ENCODE peak calls at places on chromosome 15, in five cellular contexts. J, W, Y, S and F are unnamed samples.

GRCh38 chr15:86773766-86774165 is 694.1 kb downstream of the AGBL1 start:
- DNase-seq in W (no peak), Y (no peak), J (no peak), S (no peak), F (no peak)

GRCh38 chr15:25238716-25239470 is 199.9 kb downstream of the UBE3A start:
- DNase-seq in Y (no peak), J (no peak), W (no peak), S (no peak), F (no peak)

GRCh38 chr15:81030368-81030739 is 29.6 kb downstream of the TLNRD1 start:
- DNase-seq in Y (no peak), W (no peak), S (no peak), J (no peak), F (no peak)

GRCh38 chr15:80876034-80876433 is 96.9 kb downstream of the CEMIP start:
- DNase-seq in J (no peak), W (no peak), Y (no peak), S (no peak), F (no peak)

GRCh38 chr15:59170295-59170881 is 36.3 kb upstream of the LDHAL6B start:
- DNase-seq in W (peak; percentile 55), S (no peak), J (no peak), Y (no peak), F (peak; percentile 46)

GRCh38 chr15:59172289-59172901 is 34.2 kb upstream of the LDHAL6B start:
- DNase-seq in W (no peak), J (no peak), Y (no peak), S (no peak), F (no peak)

GRCh38 chr15:70179309-70179892 is 81.7 kb upstream of the TLE3 start:
- DNase-seq in Y (no peak), S (no peak), W (no peak), J (no peak), F (no peak)

GRCh38 chr15:61827131-61827530 is 233.1 kb downstream of the VPS13C start:
- DNase-seq in Y (no peak), J (no peak), S (no peak), W (no peak), F (no peak)

GRCh38 chr15:88913017-88913849 is at the start of gene MFGE8:
- DNase-seq in Y (peak; percentile 71), S (peak; percentile 72), W (peak; percentile 90), J (peak; percentile 85), F (peak; percentile 73)

GRCh38 chr15:62977952-62978811 is 64.4 kb upstream of the TPM1 start:
- DNase-seq in W (no peak), J (no peak), Y (no peak), S (peak; percentile 44), F (peak; percentile 60)

GRCh38 chr15:51661072-51661471 is 20.2 kb upstream of the SCG3 start:
- DNase-seq in J (no peak), S (no peak), Y (no peak), W (no peak), F (no peak)

GRCh38 chr15:59997070-59997701 is 6.9 kb upstream of the FOXB1 start:
- DNase-seq in W (peak; percentile 41), Y (peak; percentile 82), J (peak; percentile 95), S (no peak), F (no peak)

GRCh38 chr15:66233487-66234415 is 19.8 kb downstream of the MEGF11 start:
- DNase-seq in W (peak; percentile 61), S (no peak), J (no peak), Y (no peak), F (peak; percentile 12)

GRCh38 chr15:29813009-29813408 is 9.3 kb downstream of the TJP1 start:
- DNase-seq in J (no peak), Y (no peak), S (peak; percentile 30), W (no peak), F (no peak)

GRCh38 chr15:53978248-53978906 is at the start of gene UNC13C:
- DNase-seq in J (peak; percentile 47), Y (peak; percentile 46), S (no peak), W (peak; percentile 73), F (no peak)

GRCh38 chr15:38084289-38084688 is 149.8 kb downstream of the TMCO5A start:
- DNase-seq in J (no peak), S (peak; percentile 48), W (no peak), Y (no peak), F (peak; percentile 30)

GRCh38 chr15:93036922-93037321 is 52.1 kb downstream of the RGMA start:
- DNase-seq in J (no peak), W (no peak), Y (no peak), S (no peak), F (no peak)

GRCh38 chr15:100133001-100133400 is 208.8 kb downstream of the ADAMTS17 start:
- DNase-seq in Y (no peak), S (no peak), J (no peak), W (peak; percentile 28), F (no peak)

GRCh38 chr15:27582741-27583400 is 516.2 kb downstream of the OCA2 start:
- DNase-seq in S (peak; percentile 20), J (no peak), Y (no peak), W (no peak), F (no peak)

GRCh38 chr15:37125143-37125542 is 24.8 kb upstream of the MEIS2 start:
- DNase-seq in S (peak; percentile 66), J (no peak), W (no peak), Y (no peak), F (peak; percentile 68)

GRCh38 chr15:60548101-60548500 is 69.2 kb upstream of the ICE2 start:
- DNase-seq in S (no peak), Y (no peak), J (no peak), W (no peak), F (no peak)

GRCh38 chr15:70180186-70180875 is 82.6 kb upstream of the TLE3 start:
- DNase-seq in W (no peak), Y (no peak), J (no peak), S (no peak), F (no peak)

GRCh38 chr15:63015618-63016017 is 26.9 kb upstream of the TPM1 start:
- DNase-seq in Y (no peak), J (no peak), W (no peak), S (peak; percentile 80), F (peak; percentile 76)

GRCh38 chr15:64596701-64597468 is 136.5 kb downstream of the ZNF609 start:
- DNase-seq in S (peak; percentile 45), J (peak; percentile 53), W (peak; percentile 94), Y (no peak), F (peak; percentile 74)

GRCh38 chr15:68431037-68431791 is 749 bp downstream of the ITGA11 start:
- DNase-seq in J (peak; percentile 31), S (no peak), W (peak; percentile 21), Y (no peak), F (no peak)

GRCh38 chr15:97235285-97235985 is 725.1 kb upstream of the ARRDC4 start:
- DNase-seq in W (peak; percentile 63), J (peak; percentile 66), Y (no peak), S (peak; percentile 39), F (peak; percentile 64)

GRCh38 chr15:50262533-50262932 is 3.0 kb downstream of the HDC start:
- DNase-seq in J (no peak), Y (no peak), S (no peak), W (no peak), F (no peak)

GRCh38 chr15:40252438-40253178 is 13.7 kb downstream of the PAK6 start:
- DNase-seq in S (no peak), Y (no peak), W (no peak), J (peak; percentile 39), F (no peak)

DNA sequence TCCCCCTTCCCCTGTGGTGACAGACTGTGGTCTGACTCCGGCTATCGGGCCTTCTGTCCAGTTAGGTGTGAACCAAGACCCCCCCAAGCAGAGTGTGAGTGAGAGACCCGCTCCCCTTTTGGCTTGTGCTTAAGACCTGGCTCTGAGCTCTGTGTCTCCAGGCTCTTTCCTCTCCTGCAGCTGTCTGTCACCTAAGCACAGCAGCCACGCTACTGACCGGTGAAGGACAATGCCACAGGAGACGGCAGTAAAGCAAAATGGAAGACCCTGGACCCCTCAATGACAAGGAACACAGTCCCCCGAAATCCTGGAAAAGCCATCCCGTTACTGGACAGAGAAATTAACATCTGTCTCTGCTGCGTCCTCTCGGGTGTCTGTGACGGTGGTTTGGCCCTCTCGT is 53.8 kb downstream of the CHSY1 start:
- DNase-seq in Y (no peak), J (no peak), S (no peak), W (peak; percentile 39), F (no peak)
- H3K4me1 ChIP-seq in Y (peaks cover 12% of the 10 kb centered on the region), J (peaks cover 23% of the 10 kb centered on the region), S (peaks cover 40% of the 10 kb centered on the region), W (peaks cover 2% of the 10 kb centered on the region), F (peaks cover 33% of the 10 kb centered on the region)

DNA sequence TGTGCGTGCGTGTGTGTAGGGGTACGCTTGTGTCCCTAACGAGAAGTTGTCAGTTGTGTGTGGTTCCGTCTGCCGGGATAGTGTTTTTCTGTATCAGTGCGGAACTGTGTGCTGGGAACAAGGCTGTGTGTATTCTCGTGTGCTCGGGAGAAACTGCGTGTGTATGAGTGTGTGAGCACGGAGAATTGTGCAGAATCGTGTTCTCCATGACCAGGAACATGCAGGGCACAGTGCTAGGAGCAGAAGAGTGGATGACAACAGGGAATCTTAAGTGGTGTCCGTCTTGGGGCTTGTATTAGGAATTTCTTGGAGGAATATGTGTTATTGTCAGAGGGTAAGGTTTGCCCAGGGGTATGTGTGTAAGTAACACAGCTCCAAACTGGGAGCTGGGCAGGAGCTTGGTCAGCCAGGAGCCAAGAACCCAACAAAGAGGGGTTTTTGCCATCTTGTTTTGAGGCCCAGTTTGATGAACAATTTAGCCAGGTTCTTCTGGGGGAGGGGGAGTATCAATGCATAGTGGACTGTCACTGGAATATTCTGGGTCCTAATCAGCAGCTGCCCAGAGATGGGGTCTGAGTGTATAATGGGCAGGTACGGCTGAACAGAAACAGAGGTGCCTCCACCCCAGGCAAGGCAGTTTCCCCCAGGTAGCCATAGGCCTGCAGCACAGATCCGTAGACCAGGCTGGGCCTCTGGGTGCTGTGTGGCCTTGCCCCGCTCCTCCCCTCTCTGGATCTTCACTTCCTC is 2.2 kb downstream of the ISL2 start:
- DNase-seq in S (no peak), Y (no peak), W (peak; percentile 11), J (no peak), F (no peak)
- H3K4me3 ChIP-seq in S (peak overlapping the region; percentile 68), Y (no peak overlapping the region), W (no peak overlapping the region), J (no peak overlapping the region), F (no peak overlapping the region)

DNA sequence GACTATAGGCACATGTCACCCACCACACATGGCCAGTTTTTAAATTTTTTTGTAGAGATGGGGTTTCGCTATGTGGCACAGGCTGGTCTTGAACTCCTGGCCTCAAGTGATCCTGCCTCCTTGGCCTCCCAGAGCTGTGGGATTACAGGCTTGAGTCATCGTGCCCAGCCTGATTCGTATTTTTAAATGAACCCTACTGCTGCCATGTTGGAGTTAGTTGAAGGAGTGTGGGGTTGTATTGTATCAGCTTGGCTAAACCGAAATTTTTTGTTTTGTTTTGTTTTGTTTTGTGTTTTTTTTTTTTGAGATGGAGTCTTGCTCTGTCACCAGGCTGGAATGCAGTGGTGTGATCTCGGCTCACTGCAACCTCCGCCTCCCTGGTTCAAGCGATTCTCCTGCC is 11.8 kb upstream of the ZNF770 start:
- DNase-seq in Y (no peak), S (no peak), W (no peak), J (no peak), F (no peak)
- H2BK15ac ChIP-seq in Y (peak overlapping the region; percentile 37), S (no peak overlapping the region), W (no peak overlapping the region), J (no peak overlapping the region), F (no peak overlapping the region)

GRCh38 chr15:78989701-78990248 is 44.9 kb upstream of the CTSH start:
- DNase-seq in J (no peak), Y (no peak), S (no peak), W (no peak), F (no peak)

GRCh38 chr15:78985859-78986470 is 41.1 kb upstream of the CTSH start:
- DNase-seq in Y (no peak), S (no peak), W (no peak), J (no peak), F (no peak)

GRCh38 chr15:78990278-78990677 is 45.4 kb upstream of the CTSH start:
- DNase-seq in J (no peak), W (no peak), S (no peak), Y (no peak), F (no peak)

GRCh38 chr15:78987891-78988360 is 43.1 kb upstream of the CTSH start:
- DNase-seq in S (no peak), W (no peak), J (no peak), Y (no peak), F (no peak)

GRCh38 chr15:78988361-78988911 is 43.6 kb upstream of the CTSH start:
- DNase-seq in Y (no peak), J (no peak), S (peak; percentile 99), W (peak; percentile 36), F (peak; percentile 100)
- H3K4me1 ChIP-seq in Y (no peaks in the 10 kb centered on the region), J (no peaks in the 10 kb centered on the region), S (peaks cover 26% of the 10 kb centered on the region), W (no peaks in the 10 kb centered on the region), F (peaks cover 31% of the 10 kb centered on the region)